ENCODE peak calls at places on chromosome 1, in ten cellular contexts. One of them, this sample, is unnamed.

GRCh38 chr1:115107501-115108260 is 18.4 kb upstream of the TSPAN2 start:
- DNase-seq in left lung: no peak
- DNase-seq in NCI-H446: no peak
- DNase-seq in heart right ventricle: no peak
- DNase-seq in ACHN: no peak
- DNase-seq in H54: no peak
- DNase-seq in HT-29: no peak
- DNase-seq in activated CD4-positive, CD25-positive, alpha-beta regulatory T cell: no peak
- DNase-seq in activated effector memory CD4-positive, alpha-beta T cell treated with anti-CD3 and anti-CD28 coated beads, Interleukin-2, amount 50 U/mL, for 16 hours: no peak
- DNase-seq in mucosa of descending colon: no peak
- DNase-seq in this sample: no peak

GRCh38 chr1:150577557-150578277 is 1.7 kb downstream of the MCL1 start:
- DNase-seq in heart right ventricle: no peak
- DNase-seq in HT-29: peak
- DNase-seq in H54: no peak
- DNase-seq in NCI-H446: no peak
- DNase-seq in left lung: no peak
- DNase-seq in mucosa of descending colon: no peak
- DNase-seq in activated CD4-positive, CD25-positive, alpha-beta regulatory T cell: no peak
- DNase-seq in activated effector memory CD4-positive, alpha-beta T cell treated with anti-CD3 and anti-CD28 coated beads, Interleukin-2, amount 50 U/mL, for 16 hours: no peak
- DNase-seq in ACHN: peak
- DNase-seq in this sample: no peak

GRCh38 chr1:226635456-226635941 is 86.9 kb downstream of the STUM start:
- DNase-seq in HT-29: no peak
- DNase-seq in activated CD4-positive, CD25-positive, alpha-beta regulatory T cell: no peak
- DNase-seq in mucosa of descending colon: peak
- DNase-seq in H54: no peak
- DNase-seq in activated effector memory CD4-positive, alpha-beta T cell treated with anti-CD3 and anti-CD28 coated beads, Interleukin-2, amount 50 U/mL, for 16 hours: peak
- DNase-seq in heart right ventricle: no peak
- DNase-seq in ACHN: no peak
- DNase-seq in NCI-H446: no peak
- DNase-seq in left lung: no peak
- DNase-seq in this sample: peak

GRCh38 chr1:53769780-53770179 is 30.8 kb upstream of the GLIS1 start:
- DNase-seq in ACHN: no peak
- DNase-seq in activated CD4-positive, CD25-positive, alpha-beta regulatory T cell: no peak
- DNase-seq in NCI-H446: no peak
- DNase-seq in mucosa of descending colon: no peak
- DNase-seq in HT-29: no peak
- DNase-seq in activated effector memory CD4-positive, alpha-beta T cell treated with anti-CD3 and anti-CD28 coated beads, Interleukin-2, amount 50 U/mL, for 16 hours: no peak
- DNase-seq in heart right ventricle: no peak
- DNase-seq in H54: no peak
- DNase-seq in left lung: no peak
- DNase-seq in this sample: no peak

GRCh38 chr1:235999259-235999925 is 65.5 kb downstream of the NID1 start:
- DNase-seq in activated effector memory CD4-positive, alpha-beta T cell treated with anti-CD3 and anti-CD28 coated beads, Interleukin-2, amount 50 U/mL, for 16 hours: peak
- DNase-seq in H54: peak
- DNase-seq in HT-29: no peak
- DNase-seq in NCI-H446: no peak
- DNase-seq in activated CD4-positive, CD25-positive, alpha-beta regulatory T cell: no peak
- DNase-seq in heart right ventricle: peak
- DNase-seq in mucosa of descending colon: no peak
- DNase-seq in left lung: no peak
- DNase-seq in ACHN: peak
- DNase-seq in this sample: peak

GRCh38 chr1:4963251-4963650 is 308.8 kb downstream of the AJAP1 start:
- DNase-seq in ACHN: peak
- DNase-seq in left lung: no peak
- DNase-seq in NCI-H446: no peak
- DNase-seq in HT-29: no peak
- DNase-seq in H54: peak
- DNase-seq in heart right ventricle: no peak
- DNase-seq in mucosa of descending colon: no peak
- DNase-seq in activated effector memory CD4-positive, alpha-beta T cell treated with anti-CD3 and anti-CD28 coated beads, Interleukin-2, amount 50 U/mL, for 16 hours: peak
- DNase-seq in activated CD4-positive, CD25-positive, alpha-beta regulatory T cell: no peak
- DNase-seq in this sample: no peak

GRCh38 chr1:26372039-26372438 is 511 bp downstream of the ZNF683 start:
- DNase-seq in activated CD4-positive, CD25-positive, alpha-beta regulatory T cell: no peak
- DNase-seq in NCI-H446: no peak
- DNase-seq in ACHN: no peak
- DNase-seq in mucosa of descending colon: no peak
- DNase-seq in heart right ventricle: no peak
- DNase-seq in left lung: no peak
- DNase-seq in activated effector memory CD4-positive, alpha-beta T cell treated with anti-CD3 and anti-CD28 coated beads, Interleukin-2, amount 50 U/mL, for 16 hours: no peak
- DNase-seq in H54: no peak
- DNase-seq in HT-29: no peak
- DNase-seq in this sample: no peak

GRCh38 chr1:116763787-116764465 is 9.7 kb downstream of the CD2 start:
- DNase-seq in HT-29: peak
- DNase-seq in ACHN: peak
- DNase-seq in NCI-H446: no peak
- DNase-seq in heart right ventricle: no peak
- DNase-seq in H54: peak
- DNase-seq in left lung: no peak
- DNase-seq in activated effector memory CD4-positive, alpha-beta T cell treated with anti-CD3 and anti-CD28 coated beads, Interleukin-2, amount 50 U/mL, for 16 hours: peak
- DNase-seq in activated CD4-positive, CD25-positive, alpha-beta regulatory T cell: no peak
- DNase-seq in mucosa of descending colon: no peak
- DNase-seq in this sample: no peak

GRCh38 chr1:94697839-94698238 is 122.3 kb upstream of the SLC44A3 start:
- DNase-seq in HT-29: no peak
- DNase-seq in H54: no peak
- DNase-seq in activated CD4-positive, CD25-positive, alpha-beta regulatory T cell: no peak
- DNase-seq in ACHN: no peak
- DNase-seq in left lung: no peak
- DNase-seq in heart right ventricle: no peak
- DNase-seq in activated effector memory CD4-positive, alpha-beta T cell treated with anti-CD3 and anti-CD28 coated beads, Interleukin-2, amount 50 U/mL, for 16 hours: no peak
- DNase-seq in NCI-H446: no peak
- DNase-seq in mucosa of descending colon: no peak
- DNase-seq in this sample: no peak

This sample was measured in activated T-helper 1 cell treated with anti-CD3 and anti-CD28 coated beads, Interleukin-2, amount 50 U/mL, for 16 hours.